ENCODE peak calls at places on chromosomes 3 and 15, in ten cellular contexts. D is cardiac fibroblast, N is HuH-7, E is T follicular helper cell, C is AG08396, G is iris pigment epithelial cell, K is psoas muscle, I is choroid plexus epithelial cell, H is SW480, U is astrocyte. M is an unnamed sample.

GRCh38 chr3:71513081-71513480 is 70.4 kb downstream of the FOXP1 start:
- DNase-seq in D (no peak), I (no peak), E (no peak), H (no peak), K (no peak), N (no peak), G (no peak), C (no peak), U (no peak), M (no peak)

GRCh38 chr3:138114988-138115971 is at the start of gene DZIP1L:
- DNase-seq in G (peak), H (peak), K (peak), U (peak), D (peak), E (no peak), N (peak), C (peak), I (peak), M (no peak)

GRCh38 chr3:149536429-149536828 is 61.9 kb downstream of the TM4SF4 start:
- DNase-seq in D (peak), E (no peak), K (peak), N (no peak), U (peak), I (peak), H (no peak), C (no peak), G (peak), M (no peak)

GRCh38 chr15:31511707-31512310 is 185.2 kb downstream of the KLF13 start:
- DNase-seq in I (no peak), C (no peak), N (no peak), E (peak), K (no peak), D (no peak), U (no peak), H (no peak), G (no peak), M (no peak)

GRCh38 chr15:78360426-78360825 is 20.3 kb downstream of the CRABP1 start:
- DNase-seq in E (no peak), D (peak), G (no peak), U (no peak), N (no peak), H (no peak), C (no peak), I (no peak), K (no peak), M (no peak)

GRCh38 chr15:34318277-34319079 is 19.1 kb downstream of the SLC12A6 start:
- DNase-seq in E (no peak), D (peak), K (no peak), I (peak), G (peak), U (peak), C (peak), H (peak), N (peak), M (peak)

GRCh38 chr3:133812872-133813271 is 7.3 kb downstream of the SRPRB start:
- DNase-seq in D (peak), K (no peak), H (no peak), I (peak), C (no peak), U (peak), N (no peak), E (no peak), G (no peak), M (no peak)

GRCh38 chr3:45413172-45413765 is 24.9 kb downstream of the LARS2 start:
- DNase-seq in D (no peak), C (no peak), U (no peak), N (no peak), H (no peak), E (no peak), I (no peak), K (no peak), G (no peak), M (no peak)

GRCh38 chr15:51883436-51883835 is 54.0 kb downstream of the TMOD3 start:
- DNase-seq in E (no peak), G (peak), H (no peak), C (peak), U (peak), I (peak), D (peak), K (no peak), N (no peak), M (no peak)

GRCh38 chr3:79011821-79012529 is 755.8 kb downstream of the ROBO1 start:
- DNase-seq in G (no peak), C (no peak), U (no peak), K (peak), H (no peak), N (no peak), I (no peak), E (no peak), D (no peak), M (no peak)

GRCh38 chr3:112858410-112859069 is 11.9 kb upstream of the CD200R1L start:
- DNase-seq in D (no peak), N (no peak), C (no peak), H (peak), U (peak), K (no peak), E (no peak), G (peak), I (peak), M (no peak)

GRCh38 chr3:45367451-45367850 is 20.9 kb upstream of the LARS2 start:
- DNase-seq in C (peak), N (no peak), G (peak), D (no peak), H (peak), E (no peak), K (no peak), I (peak), U (peak), M (no peak)

GRCh38 chr3:133246119-133246518 is 153.7 kb upstream of the BFSP2 start:
- DNase-seq in G (no peak), D (peak), H (no peak), I (no peak), U (peak), N (no peak), K (no peak), C (no peak), E (no peak), M (no peak)

GRCh38 chr3:45910892-45911291 is 24.5 kb downstream of the CCR9 start:
- DNase-seq in K (no peak), D (no peak), H (no peak), I (no peak), E (no peak), C (no peak), N (no peak), G (no peak), U (no peak), M (no peak)

GRCh38 chr3:117165611-117166051 is 456.1 kb downstream of the TUSC7 start:
- DNase-seq in N (no peak), C (no peak), E (no peak), I (no peak), H (no peak), G (no peak), K (no peak), D (no peak), U (peak), M (no peak)

M was measured in SK-N-MC.